ENCODE peak calls at places on chromosome 6, in six cellular contexts. One of them, this sample, is unnamed.

GRCh38 chr6:24355422-24355821 is 2.4 kb downstream of the DCDC2 start:
- DNase-seq in astrocyte of the hippocampus: no peak
- DNase-seq in amniotic stem cell: no peak
- DNase-seq in NCI-H345: no peak
- DNase-seq in NCI-H2029 treated with DMSO at 0.1 percent for 48 hours: no peak
- DNase-seq in COR-L47: no peak
- DNase-seq in this sample: no peak

GRCh38 chr6:217048-217659 is 75.1 kb upstream of the DUSP22 start:
- DNase-seq in astrocyte of the hippocampus: no peak
- DNase-seq in amniotic stem cell: no peak
- DNase-seq in NCI-H345: no peak
- DNase-seq in NCI-H2029 treated with DMSO at 0.1 percent for 48 hours: no peak
- DNase-seq in COR-L47: no peak
- DNase-seq in this sample: no peak

GRCh38 chr6:25089442-25089841 is 153.7 kb upstream of the RIPOR2 start:
- DNase-seq in astrocyte of the hippocampus: peak; percentile 13
- DNase-seq in amniotic stem cell: peak; percentile 12
- DNase-seq in NCI-H345: no peak
- DNase-seq in NCI-H2029 treated with DMSO at 0.1 percent for 48 hours: no peak
- DNase-seq in COR-L47: no peak
- DNase-seq in this sample: peak; percentile 8

GRCh38 chr6:110178626-110179405 is 654 bp downstream of the WASF1 start:
- DNase-seq in astrocyte of the hippocampus: peak; percentile 81
- DNase-seq in amniotic stem cell: peak; percentile 42
- DNase-seq in NCI-H345: peak; percentile 85
- DNase-seq in NCI-H2029 treated with DMSO at 0.1 percent for 48 hours: peak; percentile 63
- DNase-seq in COR-L47: peak; percentile 53
- DNase-seq in this sample: peak; percentile 29

GRCh38 chr6:29813809-29814208 is 13.8 kb upstream of the HLA-G start:
- DNase-seq in astrocyte of the hippocampus: no peak
- DNase-seq in amniotic stem cell: no peak
- DNase-seq in NCI-H345: no peak
- DNase-seq in NCI-H2029 treated with DMSO at 0.1 percent for 48 hours: no peak
- DNase-seq in COR-L47: no peak
- DNase-seq in this sample: no peak

GRCh38 chr6:7703148-7703680 is 22.7 kb upstream of the BMP6 start:
- DNase-seq in astrocyte of the hippocampus: no peak
- DNase-seq in amniotic stem cell: no peak
- DNase-seq in NCI-H345: no peak
- DNase-seq in NCI-H2029 treated with DMSO at 0.1 percent for 48 hours: no peak
- DNase-seq in COR-L47: no peak
- DNase-seq in this sample: no peak

GRCh38 chr6:154478021-154478651 is 32.3 kb downstream of the CNKSR3 start:
- DNase-seq in astrocyte of the hippocampus: no peak
- DNase-seq in amniotic stem cell: no peak
- DNase-seq in NCI-H345: no peak
- DNase-seq in NCI-H2029 treated with DMSO at 0.1 percent for 48 hours: peak; percentile 62
- DNase-seq in COR-L47: no peak
- DNase-seq in this sample: no peak

GRCh38 chr6:44397424-44398169 is 10.1 kb downstream of the CDC5L start:
- DNase-seq in astrocyte of the hippocampus: no peak
- DNase-seq in amniotic stem cell: no peak
- DNase-seq in NCI-H345: no peak
- DNase-seq in NCI-H2029 treated with DMSO at 0.1 percent for 48 hours: no peak
- DNase-seq in COR-L47: no peak
- DNase-seq in this sample: no peak

GRCh38 chr6:159372333-159372732 is 203.1 kb downstream of the FNDC1 start:
- DNase-seq in astrocyte of the hippocampus: no peak
- DNase-seq in amniotic stem cell: no peak
- DNase-seq in NCI-H345: no peak
- DNase-seq in NCI-H2029 treated with DMSO at 0.1 percent for 48 hours: no peak
- DNase-seq in COR-L47: no peak
- DNase-seq in this sample: no peak

GRCh38 chr6:134398453-134398852 is 80.5 kb upstream of the SGK1 start:
- DNase-seq in astrocyte of the hippocampus: no peak
- DNase-seq in amniotic stem cell: no peak
- DNase-seq in NCI-H345: no peak
- DNase-seq in NCI-H2029 treated with DMSO at 0.1 percent for 48 hours: no peak
- DNase-seq in COR-L47: no peak
- DNase-seq in this sample: no peak

GRCh38 chr6:53986165-53986720 is 125.0 kb upstream of the MLIP start:
- DNase-seq in astrocyte of the hippocampus: peak; percentile 81
- DNase-seq in amniotic stem cell: peak; percentile 48
- DNase-seq in NCI-H345: peak; percentile 11
- DNase-seq in NCI-H2029 treated with DMSO at 0.1 percent for 48 hours: no peak
- DNase-seq in COR-L47: peak; percentile 30
- DNase-seq in this sample: peak; percentile 57

GRCh38 chr6:16049178-16049577 is 79.7 kb upstream of the MYLIP start:
- DNase-seq in astrocyte of the hippocampus: peak; percentile 40
- DNase-seq in amniotic stem cell: no peak
- DNase-seq in NCI-H345: no peak
- DNase-seq in NCI-H2029 treated with DMSO at 0.1 percent for 48 hours: no peak
- DNase-seq in COR-L47: no peak
- DNase-seq in this sample: no peak

GRCh38 chr6:44011350-44011925 is 115.8 kb downstream of the MRPL14 start:
- DNase-seq in astrocyte of the hippocampus: peak; percentile 65
- DNase-seq in amniotic stem cell: no peak
- DNase-seq in NCI-H345: no peak
- DNase-seq in NCI-H2029 treated with DMSO at 0.1 percent for 48 hours: no peak
- DNase-seq in COR-L47: no peak
- DNase-seq in this sample: no peak

GRCh38 chr6:28167068-28167467 is 25.4 kb downstream of the ZKSCAN8 start:
- DNase-seq in astrocyte of the hippocampus: peak; percentile 70
- DNase-seq in amniotic stem cell: peak; percentile 78
- DNase-seq in NCI-H345: no peak
- DNase-seq in NCI-H2029 treated with DMSO at 0.1 percent for 48 hours: no peak
- DNase-seq in COR-L47: no peak
- DNase-seq in this sample: peak; percentile 66

GRCh38 chr6:53441035-53441493 is 92.3 kb upstream of the ELOVL5 start:
- DNase-seq in astrocyte of the hippocampus: no peak
- DNase-seq in amniotic stem cell: no peak
- DNase-seq in NCI-H345: no peak
- DNase-seq in NCI-H2029 treated with DMSO at 0.1 percent for 48 hours: no peak
- DNase-seq in COR-L47: no peak
- DNase-seq in this sample: no peak

GRCh38 chr6:42363906-42364859 is 87.5 kb downstream of the TRERF1 start:
- DNase-seq in astrocyte of the hippocampus: no peak
- DNase-seq in amniotic stem cell: no peak
- DNase-seq in NCI-H345: no peak
- DNase-seq in NCI-H2029 treated with DMSO at 0.1 percent for 48 hours: no peak
- DNase-seq in COR-L47: no peak
- DNase-seq in this sample: no peak

GRCh38 chr6:144129469-144129868 is 20.8 kb upstream of the STX11 start:
- DNase-seq in astrocyte of the hippocampus: no peak
- DNase-seq in amniotic stem cell: no peak
- DNase-seq in NCI-H345: no peak
- DNase-seq in NCI-H2029 treated with DMSO at 0.1 percent for 48 hours: no peak
- DNase-seq in COR-L47: no peak
- DNase-seq in this sample: no peak

GRCh38 chr6:97305676-97306075 is 22.7 kb upstream of the MMS22L start:
- DNase-seq in astrocyte of the hippocampus: peak; percentile 3
- DNase-seq in amniotic stem cell: no peak
- DNase-seq in NCI-H345: no peak
- DNase-seq in NCI-H2029 treated with DMSO at 0.1 percent for 48 hours: no peak
- DNase-seq in COR-L47: no peak
- DNase-seq in this sample: no peak

GRCh38 chr6:91167846-91168245 is 581.0 kb upstream of the MAP3K7 start:
- DNase-seq in astrocyte of the hippocampus: no peak
- DNase-seq in amniotic stem cell: no peak
- DNase-seq in NCI-H345: no peak
- DNase-seq in NCI-H2029 treated with DMSO at 0.1 percent for 48 hours: no peak
- DNase-seq in COR-L47: no peak
- DNase-seq in this sample: no peak

GRCh38 chr6:22036699-22037098 is 260.1 kb downstream of the PRL start:
- DNase-seq in astrocyte of the hippocampus: no peak
- DNase-seq in amniotic stem cell: no peak
- DNase-seq in NCI-H345: no peak
- DNase-seq in NCI-H2029 treated with DMSO at 0.1 percent for 48 hours: no peak
- DNase-seq in COR-L47: no peak
- DNase-seq in this sample: no peak

GRCh38 chr6:89430563-89430962 is 2.4 kb upstream of the ANKRD6 start:
- DNase-seq in astrocyte of the hippocampus: peak; percentile 87
- DNase-seq in amniotic stem cell: no peak
- DNase-seq in NCI-H345: peak; percentile 37
- DNase-seq in NCI-H2029 treated with DMSO at 0.1 percent for 48 hours: no peak
- DNase-seq in COR-L47: peak; percentile 76
- DNase-seq in this sample: no peak

GRCh38 chr6:118551063-118551672 is 3.1 kb downstream of the PLN start:
- DNase-seq in astrocyte of the hippocampus: peak; percentile 78
- DNase-seq in amniotic stem cell: peak; percentile 26
- DNase-seq in NCI-H345: peak; percentile 56
- DNase-seq in NCI-H2029 treated with DMSO at 0.1 percent for 48 hours: peak; percentile 79
- DNase-seq in COR-L47: peak; percentile 41
- DNase-seq in this sample: peak; percentile 39

GRCh38 chr6:163694988-163695942 is 280.7 kb downstream of the QKI start:
- DNase-seq in astrocyte of the hippocampus: peak; percentile 51
- DNase-seq in amniotic stem cell: peak; percentile 19
- DNase-seq in NCI-H345: no peak
- DNase-seq in NCI-H2029 treated with DMSO at 0.1 percent for 48 hours: no peak
- DNase-seq in COR-L47: no peak
- DNase-seq in this sample: no peak

GRCh38 chr6:22886881-22887581 is 317.7 kb downstream of the HDGFL1 start:
- DNase-seq in astrocyte of the hippocampus: peak; percentile 86
- DNase-seq in amniotic stem cell: no peak
- DNase-seq in NCI-H345: peak; percentile 77
- DNase-seq in NCI-H2029 treated with DMSO at 0.1 percent for 48 hours: no peak
- DNase-seq in COR-L47: no peak
- DNase-seq in this sample: no peak

GRCh38 chr6:76518443-76518842 is 446.0 kb upstream of the IMPG1 start:
- DNase-seq in astrocyte of the hippocampus: no peak
- DNase-seq in amniotic stem cell: no peak
- DNase-seq in NCI-H345: no peak
- DNase-seq in NCI-H2029 treated with DMSO at 0.1 percent for 48 hours: no peak
- DNase-seq in COR-L47: no peak
- DNase-seq in this sample: no peak

GRCh38 chr6:34601706-34602105 is 45.6 kb upstream of the SPDEF start:
- DNase-seq in astrocyte of the hippocampus: no peak
- DNase-seq in amniotic stem cell: no peak
- DNase-seq in NCI-H345: peak; percentile 91
- DNase-seq in NCI-H2029 treated with DMSO at 0.1 percent for 48 hours: peak; percentile 56
- DNase-seq in COR-L47: peak; percentile 77
- DNase-seq in this sample: no peak

GRCh38 chr6:190596-191395 is 101.5 kb upstream of the DUSP22 start:
- DNase-seq in astrocyte of the hippocampus: no peak
- DNase-seq in amniotic stem cell: no peak
- DNase-seq in NCI-H345: no peak
- DNase-seq in NCI-H2029 treated with DMSO at 0.1 percent for 48 hours: no peak
- DNase-seq in COR-L47: no peak
- DNase-seq in this sample: no peak

GRCh38 chr6:124466949-124467348 is 495.3 kb upstream of the RNF217 start:
- DNase-seq in astrocyte of the hippocampus: peak; percentile 24
- DNase-seq in amniotic stem cell: no peak
- DNase-seq in NCI-H345: no peak
- DNase-seq in NCI-H2029 treated with DMSO at 0.1 percent for 48 hours: no peak
- DNase-seq in COR-L47: no peak
- DNase-seq in this sample: no peak

GRCh38 chr6:122696079-122696478 is 83.4 kb upstream of the FABP7 start:
- DNase-seq in astrocyte of the hippocampus: peak; percentile 80
- DNase-seq in amniotic stem cell: no peak
- DNase-seq in NCI-H345: no peak
- DNase-seq in NCI-H2029 treated with DMSO at 0.1 percent for 48 hours: no peak
- DNase-seq in COR-L47: no peak
- DNase-seq in this sample: no peak

GRCh38 chr6:15791401-15792137 is 128.7 kb upstream of the DTNBP1 start:
- DNase-seq in astrocyte of the hippocampus: no peak
- DNase-seq in amniotic stem cell: no peak
- DNase-seq in NCI-H345: no peak
- DNase-seq in NCI-H2029 treated with DMSO at 0.1 percent for 48 hours: no peak
- DNase-seq in COR-L47: no peak
- DNase-seq in this sample: no peak

GRCh38 chr6:166467436-166468000 is 84.8 kb upstream of the MPC1 start:
- DNase-seq in astrocyte of the hippocampus: no peak
- DNase-seq in amniotic stem cell: no peak
- DNase-seq in NCI-H345: no peak
- DNase-seq in NCI-H2029 treated with DMSO at 0.1 percent for 48 hours: no peak
- DNase-seq in COR-L47: no peak
- DNase-seq in this sample: no peak

GRCh38 chr6:135520781-135521180 is 23.2 kb upstream of the AHI1 start:
- DNase-seq in astrocyte of the hippocampus: peak; percentile 17
- DNase-seq in amniotic stem cell: no peak
- DNase-seq in NCI-H345: no peak
- DNase-seq in NCI-H2029 treated with DMSO at 0.1 percent for 48 hours: no peak
- DNase-seq in COR-L47: no peak
- DNase-seq in this sample: no peak

GRCh38 chr6:152816055-152816454 is 65.5 kb downstream of the VIP start:
- DNase-seq in astrocyte of the hippocampus: no peak
- DNase-seq in amniotic stem cell: no peak
- DNase-seq in NCI-H345: no peak
- DNase-seq in NCI-H2029 treated with DMSO at 0.1 percent for 48 hours: no peak
- DNase-seq in COR-L47: no peak
- DNase-seq in this sample: no peak

GRCh38 chr6:2158596-2159271 is 86.7 kb downstream of the GMDS start:
- DNase-seq in astrocyte of the hippocampus: peak; percentile 42
- DNase-seq in amniotic stem cell: no peak
- DNase-seq in NCI-H345: no peak
- DNase-seq in NCI-H2029 treated with DMSO at 0.1 percent for 48 hours: no peak
- DNase-seq in COR-L47: no peak
- DNase-seq in this sample: no peak

This sample was measured in AG09309.